ENCODE peak calls at places on chromosome 5, in eight cellular contexts. E, W, Q, O, R, J, F and M are unnamed samples.

GRCh38 chr5:120919017-120919416 is 454.9 kb downstream of the PRR16 start:
- DNase-seq in E (no peak), R (no peak), O (no peak), W (no peak), Q (no peak), F (no peak), J (no peak), M (no peak)

GRCh38 chr5:120442694-120443093 is 21.4 kb upstream of the PRR16 start:
- DNase-seq in R (no peak), F (no peak), Q (no peak), J (no peak), O (no peak), E (no peak), W (no peak), M (no peak)

GRCh38 chr5:168585119-168585912 is 6.1 kb upstream of the PANK3 start:
- DNase-seq in Q (no peak), F (no peak), J (no peak), E (no peak), O (no peak), R (no peak), W (no peak), M (no peak)

GRCh38 chr5:206406-206805 is 11.5 kb downstream of the CCDC127 start:
- DNase-seq in O (peak; percentile 45), R (no peak), E (no peak), J (no peak), Q (no peak), F (no peak), W (no peak), M (no peak)

GRCh38 chr5:9497347-9497746 is 48.5 kb downstream of the SEMA5A start:
- DNase-seq in E (no peak), R (no peak), O (no peak), F (no peak), Q (no peak), W (no peak), J (no peak), M (no peak)

GRCh38 chr5:172534229-172535169 is 80.2 kb upstream of the SH3PXD2B start:
- DNase-seq in F (no peak), O (no peak), Q (no peak), J (no peak), R (peak; percentile 42), W (no peak), E (no peak), M (no peak)

GRCh38 chr5:163306421-163306820 is 131.0 kb upstream of the CCNG1 start:
- DNase-seq in J (no peak), Q (no peak), R (no peak), O (no peak), F (peak; percentile 1), W (peak; percentile 47), E (no peak), M (no peak)

GRCh38 chr5:32223972-32224608 is 50.0 kb upstream of the GOLPH3 start:
- DNase-seq in Q (no peak), F (peak; percentile 78), E (no peak), R (no peak), O (peak; percentile 75), J (no peak), W (peak; percentile 85), M (no peak)

GRCh38 chr5:38941912-38942311 is 96.1 kb downstream of the OSMR start:
- DNase-seq in W (no peak), F (no peak), R (no peak), Q (no peak), E (no peak), J (no peak), O (no peak), M (no peak)

GRCh38 chr5:5025774-5026406 is 114.2 kb upstream of the ADAMTS16 start:
- DNase-seq in F (no peak), J (no peak), E (no peak), W (peak; percentile 38), Q (no peak), O (no peak), R (no peak), M (no peak)

GRCh38 chr5:130496215-130496614 is 592.0 kb downstream of the CHSY3 start:
- DNase-seq in F (no peak), O (no peak), W (peak; percentile 75), Q (no peak), E (no peak), J (no peak), R (no peak), M (no peak)

GRCh38 chr5:123921193-123921592 is 409.2 kb downstream of the CSNK1G3 start:
- DNase-seq in E (no peak), Q (no peak), F (no peak), J (no peak), W (no peak), R (no peak), O (no peak), M (no peak)

GRCh38 chr5:43523662-43524072 is 8.7 kb upstream of the C5orf34 start:
- DNase-seq in Q (no peak), F (no peak), O (no peak), J (no peak), W (no peak), R (no peak), E (no peak), M (no peak)

GRCh38 chr5:112918136-112918535 is 3.9 kb downstream of the REEP5 start:
- DNase-seq in Q (no peak), W (no peak), F (no peak), E (no peak), O (no peak), R (no peak), J (no peak), M (no peak)

GRCh38 chr5:122142480-122142879 is 13.1 kb downstream of the ZNF474 start:
- DNase-seq in Q (no peak), R (no peak), E (no peak), F (no peak), J (no peak), O (peak; percentile 93), W (peak; percentile 20), M (no peak)

GRCh38 chr5:80491296-80491695 is 3.4 kb downstream of the FAM151B start:
- DNase-seq in E (no peak), Q (no peak), O (no peak), W (no peak), F (no peak), J (no peak), R (no peak), M (no peak)

GRCh38 chr5:63022403-63022802 is 443.8 kb downstream of the LRRC70 start:
- DNase-seq in Q (no peak), O (no peak), J (no peak), F (no peak), W (no peak), E (no peak), R (no peak), M (no peak)

GRCh38 chr5:152514827-152515397 is 109.8 kb upstream of the NMUR2 start:
- DNase-seq in W (peak; percentile 31), F (peak; percentile 56), E (no peak), J (no peak), Q (no peak), R (no peak), O (peak; percentile 11), M (no peak)

GRCh38 chr5:36240779-36241635 is 718 bp downstream of the NADK2 start:
- DNase-seq in O (peak; percentile 59), E (peak; percentile 60), Q (peak; percentile 86), F (peak; percentile 86), W (peak; percentile 60), J (peak; percentile 59), R (no peak), M (peak; percentile 77)

GRCh38 chr5:14153932-14154646 is 10.9 kb downstream of the TRIO start:
- DNase-seq in O (peak; percentile 83), R (no peak), J (peak; percentile 81), Q (no peak), E (peak; percentile 68), W (peak; percentile 57), F (peak; percentile 70), M (peak; percentile 36)

GRCh38 chr5:80935811-80936385 is 24.3 kb upstream of the RASGRF2 start:
- DNase-seq in F (no peak), O (no peak), Q (no peak), J (no peak), W (no peak), E (no peak), R (no peak), M (no peak)

GRCh38 chr5:132272341-132273210 is 15.1 kb downstream of the PDLIM4 start:
- DNase-seq in R (peak; percentile 79), Q (no peak), F (peak; percentile 66), J (peak; percentile 60), O (peak; percentile 39), E (peak; percentile 70), W (peak; percentile 58), M (peak; percentile 50)

GRCh38 chr5:90793183-90793582 is 234.6 kb downstream of the ADGRV1 start:
- DNase-seq in F (no peak), O (no peak), Q (no peak), W (no peak), E (no peak), R (no peak), J (no peak), M (no peak)
- TF ChIP-seq CTCF in F (peak; percentile 15), O (no peak), Q (no peak), W (peak; percentile 23), E (no peak), R (no peak), J (no peak), M (no peak)

GRCh38 chr5:102216559-102217157 is 79.4 kb downstream of the SLCO4C1 start:
- DNase-seq in W (no peak), F (no peak), O (no peak), E (no peak), Q (no peak), J (no peak), R (no peak), M (no peak)

GRCh38 chr5:102211165-102211564 is 84.9 kb downstream of the SLCO4C1 start:
- DNase-seq in F (no peak), J (no peak), Q (no peak), E (no peak), R (no peak), O (no peak), W (no peak), M (no peak)
- H3K4me1 ChIP-seq in F (no peaks in the 10 kb centered on the region), J (no peaks in the 10 kb centered on the region), Q (no peaks in the 10 kb centered on the region), E (no peaks in the 10 kb centered on the region), R (no peaks in the 10 kb centered on the region), O (no peaks in the 10 kb centered on the region), W (no peaks in the 10 kb centered on the region), M (no peaks in the 10 kb centered on the region)

DNA sequence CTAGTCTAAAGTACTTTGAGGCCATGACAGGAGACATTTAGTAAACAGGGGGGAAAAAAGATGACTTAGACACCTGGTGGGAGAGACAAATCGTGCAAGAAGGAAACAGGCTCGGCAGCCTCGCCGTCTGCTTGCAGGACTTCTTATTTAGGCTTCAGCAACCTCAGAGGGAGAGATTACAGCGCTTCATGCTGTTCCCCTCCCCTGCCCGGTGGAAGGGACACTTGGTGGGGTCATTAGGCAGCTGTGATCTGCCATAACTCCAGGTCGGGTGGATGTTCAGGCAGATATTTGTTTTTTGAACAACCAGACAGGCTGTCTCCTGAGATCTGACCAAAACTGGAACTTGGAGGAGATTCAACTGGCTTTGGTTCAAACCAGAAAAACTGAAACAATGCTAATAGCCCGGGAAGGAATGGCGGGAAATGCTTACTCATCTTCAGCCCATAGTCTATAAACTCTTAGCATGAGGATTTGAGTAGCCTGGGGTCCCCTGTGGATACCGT is 38.1 kb upstream of the CD180 start:
- DNase-seq in J (peak; percentile 63), F (no peak), W (no peak), E (no peak), Q (peak; percentile 62), O (peak; percentile 76), R (no peak), M (no peak)
- H3K4me3 ChIP-seq in J (no peak overlapping the region), F (no peak overlapping the region), W (no peak overlapping the region), E (peak overlapping the region; percentile 35), Q (no peak overlapping the region), O (peak overlapping the region; percentile 10), R (no peak overlapping the region), M (no peak overlapping the region)

DNA sequence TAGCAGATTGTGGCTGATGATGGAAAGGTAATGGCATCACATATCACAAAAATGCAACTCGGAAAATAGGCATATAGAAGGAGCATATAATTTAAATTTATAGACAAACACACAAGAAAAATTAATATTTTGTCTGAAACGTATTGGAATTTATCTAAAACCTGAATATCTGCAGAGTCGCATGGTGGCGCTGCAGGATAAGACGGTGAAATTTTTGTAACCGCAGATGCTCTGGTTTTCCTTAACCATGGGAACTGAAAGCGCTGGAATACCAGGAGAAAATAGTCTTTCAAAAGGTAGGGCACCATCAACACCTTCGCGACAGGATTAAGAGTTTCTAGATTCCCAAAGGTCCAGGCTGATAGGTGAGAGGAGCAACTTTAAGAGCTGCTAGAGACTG is 11.0 kb downstream of the PCDHB14 start:
- DNase-seq in O (peak; percentile 3), E (no peak), R (no peak), W (no peak), Q (no peak), F (no peak), J (no peak), M (no peak)
- TF ChIP-seq CTCF in O (peak; percentile 36), E (no peak), R (no peak), W (no peak), Q (no peak), F (peak; percentile 12), J (peak; percentile 8), M (no peak)